ENCODE peak calls at places on chromosomes 5 and 9, in eight cellular contexts. Q is AG10803, Z is AG04449, I is kidney, P is A549, D is A673, R is IMR-90, G is kidney epithelial cell. K is an unnamed sample.
A peak's percentile ranks its signal among the peaks of the same experiment; 100 is the strongest.

GRCh38 chr9:4691794-4692193 is 12.4 kb downstream of the CDC37L1 start:
- DNase-seq in Q (peak; percentile 60), Z (no peak), I (no peak), P (no peak), D (no peak), R (peak; percentile 78), G (no peak), K (no peak)

GRCh38 chr9:78566948-78567675 is 270.2 kb downstream of the PSAT1 start:
- DNase-seq in Q (peak; percentile 31), Z (no peak), I (no peak), P (no peak), D (no peak), R (peak; percentile 74), G (peak; percentile 61), K (peak; percentile 83)

GRCh38 chr9:96149881-96150280 is 152.1 kb downstream of the HSD17B3 start:
- DNase-seq in Q (no peak), Z (no peak), I (no peak), P (no peak), D (no peak), R (no peak), G (no peak), K (no peak)

GRCh38 chr5:139795074-139796001 is at the start of gene PSD2:
- DNase-seq in Q (no peak), Z (no peak), I (no peak), P (no peak), D (peak; percentile 29), R (no peak), G (no peak), K (no peak)

GRCh38 chr5:80739487-80739886 is 84.7 kb upstream of the DHFR start:
- DNase-seq in Q (no peak), Z (no peak), I (no peak), P (no peak), D (no peak), R (no peak), G (no peak), K (no peak)

GRCh38 chr5:119578937-119579336 is 50.4 kb upstream of the FAM170A start:
- DNase-seq in Q (peak; percentile 6), Z (no peak), I (no peak), P (peak; percentile 14), D (peak; percentile 74), R (peak; percentile 2), G (no peak), K (no peak)

GRCh38 chr5:72611111-72611724 is 104.0 kb upstream of the ZNF366 start:
- DNase-seq in Q (peak; percentile 78), Z (no peak), I (peak; percentile 86), P (peak; percentile 78), D (peak; percentile 75), R (peak; percentile 74), G (no peak), K (no peak)

GRCh38 chr5:62139741-62140140 is 166.3 kb upstream of the KIF2A start:
- DNase-seq in Q (no peak), Z (no peak), I (no peak), P (no peak), D (no peak), R (no peak), G (no peak), K (no peak)

GRCh38 chr5:157857821-157858526 is 971 bp downstream of the CLINT1 start:
- DNase-seq in Q (peak; percentile 42), Z (no peak), I (no peak), P (no peak), D (no peak), R (peak; percentile 21), G (no peak), K (no peak)

GRCh38 chr9:114016101-114016500 is 62.0 kb downstream of the AMBP start:
- DNase-seq in Q (no peak), Z (no peak), I (peak; percentile 30), P (no peak), D (no peak), R (no peak), G (no peak), K (no peak)

GRCh38 chr5:54442271-54442670 is 13.2 kb upstream of the HSPB3 start:
- DNase-seq in Q (no peak), Z (no peak), I (no peak), P (no peak), D (no peak), R (no peak), G (no peak), K (no peak)

GRCh38 chr9:121769939-121770338 is 118.5 kb downstream of the DAB2IP start:
- DNase-seq in Q (no peak), Z (no peak), I (no peak), P (no peak), D (no peak), R (no peak), G (no peak), K (no peak)

GRCh38 chr9:137195525-137196220 is 4.9 kb downstream of the TPRN start:
- DNase-seq in Q (no peak), Z (no peak), I (no peak), P (no peak), D (no peak), R (no peak), G (no peak), K (no peak)

GRCh38 chr9:136685216-136685615 is 2.0 kb downstream of the AGPAT2 start:
- DNase-seq in Q (no peak), Z (no peak), I (no peak), P (no peak), D (no peak), R (no peak), G (no peak), K (no peak)

GRCh38 chr5:10760033-10760975 is 730 bp downstream of the DAP start:
- DNase-seq in Q (peak; percentile 55), Z (no peak), I (no peak), P (peak; percentile 48), D (peak; percentile 59), R (peak; percentile 59), G (no peak), K (no peak)

GRCh38 chr5:104606258-104606829 is 1043.8 kb upstream of the NUDT12 start:
- DNase-seq in Q (no peak), Z (no peak), I (no peak), P (no peak), D (peak; percentile 50), R (no peak), G (no peak), K (no peak)

GRCh38 chr9:93228030-93228429 is 44.1 kb downstream of the WNK2 start:
- DNase-seq in Q (no peak), Z (no peak), I (no peak), P (no peak), D (no peak), R (no peak), G (no peak), K (no peak)

GRCh38 chr9:93225417-93225816 is 41.5 kb downstream of the WNK2 start:
- DNase-seq in Q (no peak), Z (no peak), I (no peak), P (no peak), D (no peak), R (no peak), G (no peak), K (no peak)

GRCh38 chr9:93225892-93226291 is 42.0 kb downstream of the WNK2 start:
- DNase-seq in Q (no peak), Z (no peak), I (peak; percentile 58), P (no peak), D (no peak), R (no peak), G (no peak), K (no peak)

GRCh38 chr9:93228453-93228852 is 44.5 kb downstream of the WNK2 start:
- DNase-seq in Q (no peak), Z (no peak), I (no peak), P (no peak), D (no peak), R (no peak), G (no peak), K (no peak)

DNA sequence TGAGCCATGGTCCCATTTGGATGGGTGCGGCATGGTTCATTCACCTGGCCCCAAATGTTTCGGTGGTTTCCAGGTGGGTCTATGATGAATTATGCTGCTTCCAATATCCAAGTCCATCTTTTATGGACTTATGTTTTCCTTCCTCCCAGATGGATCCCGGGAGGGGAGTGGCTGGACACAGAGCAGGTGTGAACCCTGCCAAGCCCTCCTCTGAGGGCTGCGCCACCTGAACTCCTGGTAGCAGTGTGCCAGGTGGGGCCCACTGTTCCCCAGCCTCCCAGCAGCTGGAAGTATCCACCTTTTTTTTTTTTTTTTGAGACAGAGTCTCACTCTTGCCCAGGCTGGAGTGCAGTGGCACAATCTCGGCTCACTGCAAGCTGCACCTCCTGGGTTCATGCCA is 42.9 kb downstream of the WNK2 start:
- DNase-seq in Q (no peak), Z (no peak), I (peak; percentile 39), P (no peak), D (no peak), R (no peak), G (no peak), K (no peak)
- H3K4me3 ChIP-seq in Q (no peak overlapping the region), Z (no peak overlapping the region), I (no peak overlapping the region), P (no peak overlapping the region), D (no peak overlapping the region), R (no peak overlapping the region), G (no peak overlapping the region), K (no peak overlapping the region)

DNA sequence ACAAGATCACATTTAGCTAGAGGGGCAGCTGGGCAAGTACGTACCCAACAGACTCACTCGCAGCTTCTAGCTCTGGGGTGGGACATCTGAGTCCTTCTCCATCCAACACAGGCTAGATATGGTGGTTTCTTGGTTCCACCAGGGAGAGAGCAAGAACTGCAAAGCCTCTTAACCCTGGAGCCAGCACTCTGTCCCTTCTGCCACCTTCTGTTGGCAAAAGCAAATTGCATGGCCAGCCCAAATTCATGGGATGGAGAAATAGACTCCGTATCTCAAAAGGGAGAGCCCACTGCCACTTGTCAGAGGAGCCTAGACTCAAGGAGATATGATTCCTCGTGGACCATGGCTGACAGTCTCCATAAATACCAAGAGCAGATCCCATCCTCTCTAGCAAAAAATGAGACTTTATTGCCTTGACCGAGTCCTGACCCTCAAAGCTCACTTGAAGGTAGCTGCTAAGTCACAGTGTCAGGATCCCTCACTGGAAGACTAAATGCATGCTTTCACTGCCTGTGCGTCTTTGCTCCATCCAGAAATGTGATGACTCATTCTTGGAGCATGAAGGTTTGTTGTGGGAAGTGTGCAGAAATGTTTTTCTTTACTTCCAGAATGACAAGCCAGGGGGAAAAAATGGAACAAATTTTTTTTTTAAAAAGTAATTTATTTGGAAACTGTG is 28.8 kb upstream of the ROR2 start:
- DNase-seq in Q (peak; percentile 95), Z (peak; percentile 87), I (no peak), P (peak; percentile 46), D (peak; percentile 60), R (peak; percentile 93), G (peak; percentile 56), K (peak; percentile 20)
- TF ChIP-seq CTCF in Q (peak; percentile 58), Z (peak; percentile 43), I (peak; percentile 30), P (peak; percentile 36), D (peak; percentile 55), R (peak; percentile 49), G (peak; percentile 20), K (peak; percentile 41)

GRCh38 chr9:105416840-105417239 is 31.0 kb upstream of the FSD1L start:
- DNase-seq in Q (no peak), Z (no peak), I (no peak), P (no peak), D (no peak), R (no peak), G (no peak), K (no peak)
- H3K4me3 ChIP-seq in Q (no peak overlapping the region), Z (no peak overlapping the region), I (no peak overlapping the region), P (no peak overlapping the region), D (no peak overlapping the region), R (no peak overlapping the region), G (no peak overlapping the region), K (no peak overlapping the region)

DNA sequence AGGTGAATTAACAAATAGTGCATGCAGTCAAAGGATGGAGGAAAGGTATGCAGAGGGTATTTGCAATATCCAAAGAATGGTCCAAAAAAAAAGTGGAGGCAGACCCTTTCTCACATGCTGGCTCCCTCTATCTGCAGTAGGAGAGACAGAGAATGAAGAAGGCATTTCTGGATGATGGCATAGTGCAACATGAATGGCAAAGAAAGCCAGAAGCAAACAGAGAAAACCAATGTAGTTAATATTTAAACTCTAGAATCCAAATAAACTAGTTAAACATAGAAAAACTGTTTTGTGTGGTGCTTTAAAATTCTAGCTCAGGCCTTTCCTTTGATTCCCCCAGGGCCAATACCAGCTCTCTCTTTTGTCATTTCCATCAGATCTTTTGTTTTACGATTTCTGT is 403.1 kb upstream of the WWC1 start:
- DNase-seq in Q (no peak), Z (no peak), I (no peak), P (no peak), D (no peak), R (no peak), G (peak; percentile 25), K (no peak)
- TF ChIP-seq CTCF in Q (no peak), Z (no peak), I (no peak), P (no peak), D (peak; percentile 46), R (no peak), G (peak; percentile 40), K (peak; percentile 45)

K was measured in epithelial cell of proximal tubule.